ENCODE peak calls at places on chromosomes 3 and 15, in six cellular contexts. C is IMR-90, W is neuronal stem cell, E is H9, N is H1, K is trophoblast cell. X is an unnamed sample.
A peak's percentile ranks its signal among the peaks of the same experiment; 100 is the strongest.

GRCh38 chr3:52077900-52078299 is 21.5 kb upstream of the DUSP7 start:
- DNase-seq in C (no peak), W (no peak), E (no peak), N (no peak), K (no peak), X (no peak)

GRCh38 chr3:137769321-137770065 is 5.4 kb downstream of the SOX14 start:
- DNase-seq in C (no peak), W (no peak), E (no peak), N (no peak), K (no peak), X (no peak)

GRCh38 chr3:128317698-128318231 is 148.9 kb downstream of the DNAJB8 start:
- DNase-seq in C (no peak), W (no peak), E (peak; percentile 42), N (peak; percentile 44), K (no peak), X (no peak)

GRCh38 chr15:66682865-66683264 is 19.2 kb upstream of the SMAD6 start:
- DNase-seq in C (peak; percentile 43), W (no peak), E (no peak), N (no peak), K (peak; percentile 79), X (no peak)

GRCh38 chr3:30501526-30501925 is 104.9 kb upstream of the TGFBR2 start:
- DNase-seq in C (no peak), W (no peak), E (no peak), N (no peak), K (peak; percentile 92), X (no peak)

GRCh38 chr3:130386604-130387263 is 41.3 kb downstream of the COL6A5 start:
- DNase-seq in C (peak; percentile 2), W (no peak), E (no peak), N (no peak), K (no peak), X (peak; percentile 24)

GRCh38 chr15:101011582-101011981 is 92.4 kb downstream of the LRRK1 start:
- DNase-seq in C (no peak), W (no peak), E (peak; percentile 15), N (no peak), K (no peak), X (no peak)

GRCh38 chr3:141413387-141414140 is 45.3 kb downstream of the ZBTB38 start:
- DNase-seq in C (peak; percentile 50), W (no peak), E (no peak), N (no peak), K (no peak), X (no peak)

DNA sequence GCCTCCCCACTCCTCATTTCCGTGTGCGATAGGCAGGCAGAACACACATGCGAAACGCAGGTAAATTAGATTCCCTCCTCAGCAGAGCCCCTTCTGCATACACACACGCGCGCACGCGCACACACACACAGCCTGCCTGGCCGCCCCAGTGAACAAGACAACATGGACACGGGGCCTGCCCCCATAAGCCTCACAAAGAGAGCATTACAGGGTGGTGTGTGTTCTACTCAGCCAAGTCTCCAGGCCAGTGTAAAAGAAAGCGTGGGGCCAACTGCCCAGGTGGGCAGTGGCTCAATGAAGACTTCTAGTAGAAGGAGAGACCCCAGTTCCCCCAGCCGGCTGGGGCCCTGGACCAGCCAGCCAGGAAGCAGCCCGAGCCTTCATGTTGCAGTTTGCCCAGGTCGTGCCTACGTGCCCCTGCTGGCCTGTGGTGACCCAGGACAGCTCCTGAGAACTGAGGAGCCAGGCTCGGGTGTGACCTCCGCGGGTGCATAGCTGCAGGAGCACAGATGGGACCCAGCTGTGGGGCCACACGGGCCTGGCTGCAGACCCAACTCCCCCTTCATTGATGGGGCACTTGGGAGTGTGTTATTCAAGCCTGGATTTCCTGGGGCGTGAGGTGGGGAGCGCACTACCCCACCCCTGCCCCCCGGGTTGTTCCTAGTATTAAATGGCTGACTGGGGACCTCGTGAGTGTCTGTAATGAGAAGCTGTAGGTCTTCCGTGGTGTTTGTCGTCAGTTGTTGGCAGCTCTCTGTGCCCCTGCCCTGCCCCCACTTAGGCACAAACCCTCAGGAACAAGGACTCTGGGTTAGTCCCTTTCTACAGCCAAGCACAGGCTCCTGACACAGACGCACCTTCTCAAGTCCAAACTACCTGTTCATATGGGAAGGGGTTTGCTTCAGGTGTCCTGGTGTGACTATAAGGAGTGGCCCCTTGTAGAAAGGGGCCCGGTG is 39.3 kb downstream of the IDH2 start:
- DNase-seq in C (no peak), W (no peak), E (no peak), N (no peak), K (peak; percentile 4), X (no peak)
- H3K23ac ChIP-seq in C (no peak overlapping the region), W (peak overlapping the region; percentile 68), E (no peak overlapping the region), N (no peak overlapping the region), K (no peak overlapping the region), X (no peak overlapping the region)

GRCh38 chr15:93852761-93853160 is 378.6 kb upstream of the MCTP2 start:
- DNase-seq in C (no peak), W (no peak), E (no peak), N (no peak), K (no peak), X (no peak)
- H4K91ac ChIP-seq in C (no peak overlapping the region), W (no peak overlapping the region), E (no peak overlapping the region), N (no peak overlapping the region), K (no peak overlapping the region), X (no peak overlapping the region)

GRCh38 chr3:185818267-185818875 is 6.5 kb downstream of the IGF2BP2 start:
- DNase-seq in C (peak; percentile 34), W (no peak), E (no peak), N (no peak), K (no peak), X (no peak)

GRCh38 chr3:185822957-185823279 is 1.9 kb downstream of the IGF2BP2 start:
- DNase-seq in C (no peak), W (no peak), E (no peak), N (no peak), K (peak; percentile 36), X (peak; percentile 45)

GRCh38 chr3:185823280-185824044 is 1.4 kb downstream of the IGF2BP2 start:
- DNase-seq in C (peak; percentile 41), W (no peak), E (no peak), N (peak; percentile 69), K (peak; percentile 42), X (peak; percentile 69)

GRCh38 chr3:185822221-185822956 is 2.5 kb downstream of the IGF2BP2 start:
- DNase-seq in C (peak; percentile 87), W (no peak), E (no peak), N (no peak), K (peak; percentile 68), X (peak; percentile 83)

DNA sequence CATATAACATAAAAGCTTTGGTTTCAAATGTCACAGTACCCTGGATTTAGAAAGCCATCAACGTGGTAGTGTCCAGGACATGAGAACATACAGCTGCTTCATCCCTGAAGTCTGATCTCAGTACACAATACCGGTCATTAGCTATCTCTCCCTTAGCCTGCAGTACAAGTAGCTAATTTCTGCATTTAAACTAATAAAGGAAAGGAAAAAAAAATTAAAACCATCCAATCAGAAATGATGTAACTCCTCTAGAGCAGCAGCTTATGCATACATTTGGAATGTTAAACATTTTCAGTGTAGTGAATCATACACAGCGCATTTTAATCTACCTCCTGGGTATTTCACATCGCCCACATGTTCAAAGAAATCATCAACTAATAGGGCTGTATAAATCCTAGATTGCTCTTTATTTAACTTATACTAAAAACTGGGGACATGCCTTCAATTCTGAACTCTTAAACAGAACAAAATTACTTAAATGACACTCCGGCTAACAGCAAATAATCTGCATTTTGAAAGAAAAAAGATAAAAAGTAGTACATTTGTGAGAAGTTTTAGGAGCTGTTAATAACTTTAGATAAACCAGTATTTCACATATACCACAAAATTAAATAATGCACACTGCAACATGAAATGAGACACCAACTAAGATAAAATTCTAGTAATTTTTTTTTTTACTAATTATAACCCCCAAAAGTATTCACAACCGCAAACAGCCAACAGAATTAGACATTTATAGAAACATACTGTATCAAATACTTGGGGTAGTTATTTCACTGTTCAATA is 3.7 kb downstream of the IGF2BP2 start:
- DNase-seq in C (peak; percentile 95), W (no peak), E (no peak), N (no peak), K (peak; percentile 82), X (peak; percentile 85)
- H3K9ac ChIP-seq in C (no peak overlapping the region), W (no peak overlapping the region), E (peak overlapping the region; percentile 33), N (no peak overlapping the region), K (no peak overlapping the region), X (peak overlapping the region; percentile 96)

GRCh38 chr3:196080997-196081833 is 675 bp downstream of the TFRC start:
- DNase-seq in C (peak; percentile 38), W (peak; percentile 42), E (peak; percentile 39), N (peak; percentile 71), K (peak; percentile 66), X (peak; percentile 65)
- H3K23ac ChIP-seq in C (peak overlapping the region; percentile 92), W (peak overlapping the region; percentile 99), E (no peak overlapping the region), N (no peak overlapping the region), K (no peak overlapping the region), X (peak overlapping the region; percentile 93)

GRCh38 chr3:155394240-155394639 is 100.8 kb upstream of the STRIT1 start:
- DNase-seq in C (no peak), W (no peak), E (no peak), N (no peak), K (no peak), X (no peak)

GRCh38 chr3:155392138-155392537 is 98.7 kb upstream of the STRIT1 start:
- DNase-seq in C (no peak), W (no peak), E (no peak), N (no peak), K (no peak), X (no peak)

GRCh38 chr3:155391104-155391503 is 97.6 kb upstream of the STRIT1 start:
- DNase-seq in C (peak; percentile 25), W (no peak), E (no peak), N (no peak), K (no peak), X (no peak)

GRCh38 chr3:155391583-155391982 is 98.1 kb upstream of the STRIT1 start:
- DNase-seq in C (peak; percentile 12), W (peak; percentile 39), E (no peak), N (no peak), K (peak; percentile 26), X (peak; percentile 22)

GRCh38 chr3:155393316-155393715 is 99.8 kb upstream of the STRIT1 start:
- DNase-seq in C (no peak), W (no peak), E (no peak), N (no peak), K (peak; percentile 38), X (no peak)
- H4K91ac ChIP-seq in C (no peak overlapping the region), W (no peak overlapping the region), E (no peak overlapping the region), N (no peak overlapping the region), K (no peak overlapping the region), X (no peak overlapping the region)

GRCh38 chr3:104291437-104291851 is 1075.3 kb upstream of the ALCAM start:
- DNase-seq in C (no peak), W (no peak), E (no peak), N (no peak), K (no peak), X (peak; percentile 39)
- H3K9ac ChIP-seq in C (no peak overlapping the region), W (no peak overlapping the region), E (no peak overlapping the region), N (no peak overlapping the region), K (no peak overlapping the region), X (peak overlapping the region; percentile 79)